ENCODE peak calls at places on chromosomes 7 and 10, in six cellular contexts. J, C, B, F, A and R are unnamed samples.

GRCh38 chr10:1399431-1400120 is 337.7 kb downstream of the ADARB2 start:
- DNase-seq in B (no peak), C (no peak), J (no peak), A (no peak), F (no peak), R (no peak)

GRCh38 chr10:30178565-30178964 is 119.2 kb upstream of the JCAD start:
- DNase-seq in A (no peak), F (peak), B (no peak), J (no peak), C (peak), R (peak)

GRCh38 chr10:96584474-96584873 is 2.3 kb downstream of the TM9SF3 start:
- DNase-seq in C (no peak), J (no peak), B (no peak), A (no peak), F (no peak), R (no peak)

GRCh38 chr10:4205113-4205512 is 420.1 kb upstream of the KLF6 start:
- DNase-seq in F (no peak), J (no peak), B (no peak), A (no peak), C (no peak), R (no peak)

GRCh38 chr10:76975131-76975530 is 662.5 kb downstream of the KCNMA1 start:
- DNase-seq in B (no peak), A (no peak), C (no peak), J (no peak), F (no peak), R (no peak)

GRCh38 chr7:157581740-157582139 is 244.9 kb downstream of the DNAJB6 start:
- DNase-seq in F (no peak), B (no peak), J (no peak), A (no peak), C (no peak), R (no peak)

GRCh38 chr10:133391761-133392518 is 2.0 kb upstream of the MTG1 start:
- DNase-seq in F (no peak), C (no peak), B (no peak), J (no peak), A (no peak), R (no peak)

GRCh38 chr7:4479367-4480039 is 202.6 kb upstream of the FOXK1 start:
- DNase-seq in C (peak), J (no peak), A (peak), B (peak), F (peak), R (peak)

GRCh38 chr7:157097569-157097968 is 41.2 kb upstream of the UBE3C start:
- DNase-seq in A (no peak), J (no peak), C (no peak), F (no peak), B (no peak), R (no peak)

GRCh38 chr10:132036153-132036886 is 29.4 kb upstream of the JAKMIP3 start:
- DNase-seq in J (no peak), F (peak), B (no peak), A (no peak), C (no peak), R (peak)

GRCh38 chr7:69656890-69657289 is 58.6 kb downstream of the AUTS2 start:
- DNase-seq in B (peak), J (no peak), C (no peak), F (no peak), A (no peak), R (peak)

GRCh38 chr7:106602062-106602461 is 58.9 kb downstream of the CCDC71L start:
- DNase-seq in F (no peak), B (no peak), C (no peak), A (no peak), J (no peak), R (no peak)

GRCh38 chr10:53479365-53479764 is 706.8 kb upstream of the MBL2 start:
- DNase-seq in C (no peak), F (no peak), J (no peak), A (no peak), B (no peak), R (no peak)

GRCh38 chr10:122140941-122141623 is 130.0 kb upstream of the BTBD16 start:
- DNase-seq in F (peak), B (peak), C (peak), A (no peak), J (no peak), R (peak)

GRCh38 chr10:27464993-27465392 is 39.1 kb upstream of the RAB18 start:
- DNase-seq in C (no peak), B (no peak), A (peak), F (no peak), J (no peak), R (no peak)

GRCh38 chr7:45155941-45156340 is 1.6 kb upstream of the RAMP3 start:
- DNase-seq in B (no peak), J (no peak), A (no peak), F (no peak), C (no peak), R (no peak)

GRCh38 chr10:91162050-91162494 is 58.4 kb upstream of the PCGF5 start:
- DNase-seq in C (no peak), F (peak), J (no peak), B (no peak), A (no peak), R (peak)

GRCh38 chr10:133385214-133385613 is 6.2 kb downstream of the PAOX start:
- DNase-seq in F (no peak), C (no peak), B (no peak), J (no peak), A (no peak), R (no peak)

GRCh38 chr7:130890176-130891020 is 156.4 kb upstream of the KLF14 start:
- DNase-seq in B (no peak), F (peak), J (no peak), A (no peak), C (no peak), R (peak)

GRCh38 chr7:45597286-45597984 is 23.3 kb downstream of the ADCY1 start:
- DNase-seq in C (no peak), F (no peak), A (no peak), J (no peak), B (no peak), R (no peak)

GRCh38 chr7:156616269-156617202 is 24.0 kb upstream of the RNF32 start:
- DNase-seq in F (no peak), J (peak), A (no peak), B (no peak), C (peak), R (peak)

GRCh38 chr10:95296764-95297163 is 6.0 kb upstream of the PDLIM1 start:
- DNase-seq in J (no peak), A (no peak), C (no peak), F (no peak), B (no peak), R (no peak)

GRCh38 chr7:33062023-33062781 is at the start of gene NT5C3A:
- DNase-seq in B (peak), C (peak), A (no peak), J (no peak), F (peak), R (peak)

GRCh38 chr7:23472974-23473847 is 2.9 kb upstream of the IGF2BP3 start:
- DNase-seq in A (no peak), C (peak), J (no peak), B (peak), F (no peak), R (peak)

GRCh38 chr10:4024846-4025245 is 239.8 kb upstream of the KLF6 start:
- DNase-seq in F (no peak), C (no peak), B (no peak), A (no peak), J (no peak), R (no peak)

GRCh38 chr10:29635711-29636144 is 957 bp upstream of the SVIL start:
- DNase-seq in J (no peak), A (no peak), C (peak), B (no peak), F (peak), R (peak)

GRCh38 chr7:116713918-116714317 is 41.9 kb downstream of the MET start:
- DNase-seq in B (no peak), C (peak), A (no peak), J (no peak), F (peak), R (peak)

GRCh38 chr10:124032982-124033886 is 60.2 kb downstream of the CHST15 start:
- DNase-seq in J (no peak), C (peak), F (peak), A (no peak), B (peak), R (peak)

GRCh38 chr10:73998623-73999622 is 1.0 kb downstream of the VCL start:
- DNase-seq in C (peak), J (peak), B (peak), F (peak), A (no peak), R (peak)